ENCODE peak calls at places on chromosomes 12 and 14, in eight cellular contexts. K, Q, G, E, X, J, F and H are unnamed samples.

GRCh38 chr14:22819191-22819988 is 4.2 kb upstream of the SLC7A7 start:
- DNase-seq in Q (peak; percentile 75), F (no peak), X (no peak), K (peak; percentile 33), G (peak; percentile 55), J (no peak), E (peak; percentile 57), H (peak; percentile 20)

GRCh38 chr12:51441583-51441982 is 17.0 kb downstream of the SLC4A8 start:
- DNase-seq in K (no peak), F (no peak), X (no peak), Q (peak; percentile 58), J (no peak), G (peak; percentile 80), E (no peak), H (no peak)

GRCh38 chr12:111404362-111405148 is 1.2 kb upstream of the SH2B3 start:
- DNase-seq in X (no peak), E (no peak), Q (no peak), J (peak; percentile 87), F (no peak), K (peak; percentile 39), G (peak; percentile 54), H (no peak)

GRCh38 chr14:100534528-100535286 is 52.5 kb downstream of the BEGAIN start:
- DNase-seq in K (peak; percentile 78), E (no peak), F (no peak), G (no peak), Q (no peak), X (no peak), J (peak; percentile 92), H (peak; percentile 25)

GRCh38 chr14:92701826-92702225 is 46.6 kb downstream of the LGMN start:
- DNase-seq in K (no peak), E (no peak), X (no peak), G (no peak), Q (no peak), F (no peak), J (no peak), H (no peak)

GRCh38 chr12:50708619-50709018 is 55.3 kb upstream of the ATF1 start:
- DNase-seq in K (no peak), E (no peak), F (no peak), X (no peak), Q (peak; percentile 50), G (no peak), J (no peak), H (no peak)

GRCh38 chr12:20289512-20289911 is 78.8 kb upstream of the PDE3A start:
- DNase-seq in E (no peak), Q (no peak), J (no peak), G (no peak), X (no peak), K (no peak), F (no peak), H (no peak)

GRCh38 chr12:128969480-128970055 is 116.3 kb downstream of the GLT1D1 start:
- DNase-seq in F (no peak), G (peak; percentile 46), J (peak; percentile 50), K (peak; percentile 23), Q (no peak), X (no peak), E (peak; percentile 34), H (peak; percentile 1)

GRCh38 chr12:52347016-52347415 is 20.3 kb downstream of the KRT85 start:
- DNase-seq in Q (no peak), E (peak; percentile 43), G (no peak), J (no peak), F (no peak), X (no peak), K (no peak), H (no peak)

GRCh38 chr12:22981711-22982110 is 356.7 kb downstream of the ETNK1 start:
- DNase-seq in E (no peak), J (no peak), Q (peak; percentile 16), K (no peak), X (no peak), F (no peak), G (peak; percentile 26), H (no peak)

GRCh38 chr12:60148109-60148508 is 552.3 kb downstream of the SLC16A7 start:
- DNase-seq in J (no peak), G (peak; percentile 67), K (no peak), F (no peak), E (no peak), Q (peak; percentile 61), X (no peak), H (no peak)

GRCh38 chr14:84453541-84453940 is 1076.4 kb upstream of the FLRT2 start:
- DNase-seq in E (no peak), Q (peak; percentile 19), G (peak; percentile 18), K (no peak), X (no peak), J (no peak), F (no peak), H (no peak)

GRCh38 chr14:31261523-31261858 is 53.9 kb upstream of the HECTD1 start:
- DNase-seq in E (no peak), Q (no peak), X (no peak), K (no peak), G (no peak), F (no peak), J (no peak), H (no peak)

GRCh38 chr12:26668230-26668629 is 164.8 kb downstream of the ITPR2 start:
- DNase-seq in E (no peak), Q (no peak), G (no peak), K (no peak), X (no peak), F (no peak), J (no peak), H (no peak)

GRCh38 chr12:57498143-57498524 is 10.3 kb downstream of the MARS1 start:
- DNase-seq in X (no peak), G (no peak), J (no peak), Q (no peak), E (no peak), F (no peak), K (no peak), H (no peak)

GRCh38 chr14:33454022-33454645 is 496.7 kb downstream of the EGLN3 start:
- DNase-seq in K (no peak), X (no peak), F (no peak), J (no peak), E (no peak), Q (no peak), G (no peak), H (no peak)

GRCh38 chr14:54209501-54210231 is 187.1 kb upstream of the CDKN3 start:
- DNase-seq in E (no peak), J (no peak), X (no peak), F (no peak), Q (peak; percentile 23), K (no peak), G (peak; percentile 50), H (no peak)

GRCh38 chr12:80966001-80966400 is 28.3 kb upstream of the LIN7A start:
- DNase-seq in Q (no peak), F (no peak), G (no peak), X (no peak), K (no peak), J (no peak), E (no peak), H (no peak)

GRCh38 chr14:29805415-29806123 is 122.1 kb downstream of the PRKD1 start:
- DNase-seq in G (peak; percentile 79), X (no peak), F (no peak), Q (peak; percentile 64), K (peak; percentile 78), J (peak; percentile 11), E (peak; percentile 73), H (no peak)

GRCh38 chr12:115687094-115687493 is 590.4 kb downstream of the MED13L start:
- DNase-seq in E (peak; percentile 26), X (no peak), J (no peak), K (no peak), G (no peak), Q (no peak), F (no peak), H (no peak)

GRCh38 chr14:63852271-63852816 is 460 bp upstream of the SYNE2 start:
- DNase-seq in Q (peak; percentile 17), G (no peak), K (no peak), E (no peak), X (no peak), J (no peak), F (no peak), H (no peak)

GRCh38 chr14:40599726-40600125 is 1007.0 kb upstream of the LRFN5 start:
- DNase-seq in J (no peak), X (no peak), K (no peak), G (peak; percentile 1), Q (no peak), E (no peak), F (no peak), H (no peak)

GRCh38 chr12:112705037-112705632 is 86.4 kb upstream of the RPH3A start:
- DNase-seq in F (no peak), X (no peak), K (no peak), J (no peak), G (peak; percentile 28), Q (no peak), E (no peak), H (no peak)

GRCh38 chr12:209246-209645 is 4.7 kb downstream of the SLC6A12 start:
- DNase-seq in F (no peak), X (no peak), E (no peak), G (no peak), K (no peak), J (no peak), Q (no peak), H (no peak)

GRCh38 chr12:49925433-49926194 is 21.9 kb upstream of the FAIM2 start:
- DNase-seq in E (no peak), Q (no peak), X (no peak), J (peak; percentile 51), K (no peak), F (no peak), G (no peak), H (peak; percentile 29)

GRCh38 chr12:49582840-49583239 is 14.9 kb upstream of the MCRS1 start:
- DNase-seq in G (no peak), J (no peak), F (no peak), E (no peak), X (no peak), K (no peak), Q (no peak), H (no peak)

GRCh38 chr12:105804591-105805265 is 334.0 kb downstream of the NUAK1 start:
- DNase-seq in J (no peak), Q (no peak), X (no peak), G (no peak), F (no peak), K (no peak), E (no peak), H (no peak)

GRCh38 chr14:65168840-65169239 is 66.5 kb upstream of the MAX start:
- DNase-seq in K (no peak), E (no peak), Q (no peak), J (peak; percentile 28), G (peak; percentile 46), X (no peak), F (no peak), H (peak; percentile 50)

GRCh38 chr14:54127526-54127925 is 170.9 kb upstream of the BMP4 start:
- DNase-seq in G (peak; percentile 32), K (no peak), X (no peak), E (no peak), F (no peak), Q (no peak), J (no peak), H (no peak)

GRCh38 chr12:45980540-45980939 is 9.8 kb downstream of the SCAF11 start:
- DNase-seq in X (no peak), F (no peak), Q (no peak), G (no peak), K (no peak), J (no peak), E (no peak), H (no peak)

GRCh38 chr12:49019435-49020317 is 1.1 kb upstream of the PRKAG1 start:
- DNase-seq in G (peak; percentile 32), K (no peak), X (no peak), E (no peak), Q (peak; percentile 35), J (peak; percentile 92), F (no peak), H (peak; percentile 75)

GRCh38 chr14:99437706-99438105 is 43.0 kb downstream of the SETD3 start:
- DNase-seq in X (no peak), G (no peak), E (no peak), K (no peak), F (no peak), Q (no peak), J (no peak), H (no peak)

GRCh38 chr14:23695220-23695999 is 59.2 kb downstream of the DHRS2 start:
- DNase-seq in J (no peak), X (no peak), E (peak; percentile 49), G (no peak), F (no peak), Q (no peak), K (peak; percentile 47), H (peak; percentile 45)

GRCh38 chr12:99752740-99753139 is 105.2 kb downstream of the GARIN6 start:
- DNase-seq in X (no peak), F (no peak), Q (no peak), E (no peak), K (no peak), J (no peak), G (no peak), H (no peak)